ENCODE peak calls at places on chromosomes 4 and X, in five cellular contexts. R is K562, B is A549, L is HepG2, N is GM12878. U is an unnamed sample.
A peak's percentile ranks its signal among the peaks of the same experiment; 100 is the strongest.

GRCh38 chr4:10030946-10031662 is 9.8 kb upstream of the SLC2A9 start:
- DNase-seq in N (no peak), B (no peak), L (no peak), R (no peak), U (no peak)

GRCh38 chrX:9466115-9466495 is 1.2 kb downstream of the TBL1X start:
- DNase-seq in N (no peak), L (no peak), B (peak; percentile 10), R (no peak), U (peak; percentile 26)

GRCh38 chr4:93842512-93843252 is 14.1 kb downstream of the ATOH1 start:
- DNase-seq in N (no peak), R (no peak), L (peak; percentile 20), B (no peak), U (no peak)

GRCh38 chr4:97987019-97987648 is 156.1 kb downstream of the STPG2 start:
- DNase-seq in B (peak; percentile 1), N (no peak), R (no peak), L (peak; percentile 4), U (no peak)

GRCh38 chr4:54781771-54782170 is 124.0 kb downstream of the KIT start:
- DNase-seq in L (no peak), N (no peak), B (no peak), R (no peak), U (no peak)

GRCh38 chr4:17220816-17221215 is 291.1 kb downstream of the QDPR start:
- DNase-seq in R (no peak), N (no peak), L (no peak), B (no peak), U (no peak)

GRCh38 chrX:153662266-153662665 is 11.3 kb downstream of the PNCK start:
- DNase-seq in R (peak; percentile 23), L (peak; percentile 48), N (no peak), B (no peak), U (peak; percentile 75)

GRCh38 chr4:158721680-158722079 is 1.5 kb downstream of the PPID start:
- DNase-seq in B (no peak), N (no peak), R (no peak), L (no peak), U (no peak)

GRCh38 chrX:17656556-17656955 is 80.7 kb upstream of the SCML1 start:
- DNase-seq in L (no peak), N (no peak), R (no peak), B (no peak), U (no peak)

GRCh38 chr4:10461850-10462400 is 4.7 kb upstream of the ZNF518B start:
- DNase-seq in N (no peak), B (no peak), L (no peak), R (no peak), U (peak; percentile 21)

GRCh38 chr4:40065010-40065409 is 8.4 kb downstream of the N4BP2 start:
- DNase-seq in L (no peak), R (no peak), N (no peak), B (no peak), U (no peak)

GRCh38 chrX:30141966-30142365 is 73.4 kb upstream of the MAGEB2 start:
- DNase-seq in N (no peak), B (peak; percentile 3), R (peak; percentile 31), L (peak; percentile 27), U (peak; percentile 12)

GRCh38 chr4:45442466-45442865 is 681.4 kb downstream of the GABRG1 start:
- DNase-seq in N (no peak), R (no peak), B (no peak), L (no peak), U (no peak)

GRCh38 chr4:36325499-36325898 is 44.1 kb downstream of the DTHD1 start:
- DNase-seq in N (peak; percentile 59), R (no peak), L (no peak), B (no peak), U (no peak)

GRCh38 chr4:4866833-4867744 is 7.6 kb downstream of the MSX1 start:
- DNase-seq in B (no peak), N (no peak), L (no peak), R (peak; percentile 35), U (peak; percentile 83)

GRCh38 chrX:16836371-16836770 is 33.8 kb downstream of the RBBP7 start:
- DNase-seq in B (peak; percentile 57), N (no peak), R (no peak), L (peak; percentile 17), U (peak; percentile 46)

GRCh38 chr4:90837241-90837640 is 710.0 kb downstream of the CCSER1 start:
- DNase-seq in B (no peak), L (no peak), R (no peak), N (no peak), U (no peak)

GRCh38 chr4:141524116-141524515 is 112.3 kb upstream of the IL15 start:
- DNase-seq in N (no peak), L (no peak), R (no peak), B (no peak), U (no peak)

GRCh38 chrX:45806410-45807121 is 605.9 kb upstream of the DIPK2B start:
- DNase-seq in L (no peak), R (no peak), B (no peak), N (peak; percentile 5), U (no peak)

GRCh38 chrX:13373027-13373806 is 53.4 kb upstream of the ATXN3L start:
- DNase-seq in N (no peak), L (no peak), R (no peak), B (no peak), U (no peak)

GRCh38 chr4:78477276-78477675 is 74.3 kb upstream of the ANXA3 start:
- DNase-seq in N (no peak), B (no peak), L (no peak), R (no peak), U (no peak)

GRCh38 chr4:83850435-83850834 is 314.5 kb downstream of the GPAT3 start:
- DNase-seq in L (no peak), R (no peak), N (no peak), B (peak; percentile 12), U (no peak)

GRCh38 chrX:47030339-47030738 is 47.9 kb upstream of the RGN start:
- DNase-seq in R (peak; percentile 35), B (peak; percentile 46), L (peak; percentile 53), N (peak; percentile 2), U (no peak)

GRCh38 chr4:184265566-184266351 is 48.1 kb upstream of the ENPP6 start:
- DNase-seq in B (peak; percentile 61), L (no peak), R (peak; percentile 37), N (no peak), U (no peak)

GRCh38 chrX:66914082-66914481 is 275.2 kb upstream of the EDA2R start:
- DNase-seq in B (no peak), N (no peak), L (peak; percentile 0), R (no peak), U (no peak)

GRCh38 chr4:107850438-107850837 is 25.7 kb downstream of the SGMS2 start:
- DNase-seq in L (no peak), N (no peak), R (no peak), B (no peak), U (no peak)

GRCh38 chrX:8034058-8034457 is 106.8 kb upstream of the PNPLA4 start:
- DNase-seq in L (no peak), N (no peak), B (no peak), R (no peak), U (no peak)

DNA sequence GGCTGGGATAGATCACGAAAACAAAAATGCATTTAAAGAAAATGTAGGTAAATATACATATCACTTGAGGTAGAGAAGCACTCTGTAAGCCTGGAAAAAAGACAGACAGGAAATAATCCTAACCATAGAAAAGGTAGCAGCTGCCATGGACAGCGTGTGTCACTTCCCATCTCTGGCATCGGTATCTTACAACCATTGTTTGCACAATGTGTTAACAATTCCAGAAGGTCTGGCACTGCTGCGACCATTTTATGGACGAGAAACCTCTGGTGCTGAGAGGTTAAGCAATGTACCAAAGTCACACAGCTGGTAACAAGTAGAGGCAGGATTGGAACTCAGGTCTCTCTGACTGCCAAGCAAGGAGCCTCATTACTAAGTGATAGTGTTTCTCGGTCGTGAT is 1.7 kb upstream of the MTNR1A start:
- DNase-seq in B (no peak), R (no peak), N (no peak), L (no peak), U (no peak)
- TF ChIP-seq ESRRA in B (no peak), R (no peak), N (no peak), L (no peak), U (no peak)

GRCh38 chr4:87975466-87975865 is at the start of gene SPP1:
- DNase-seq in N (no peak), L (peak; percentile 66), B (peak; percentile 25), R (no peak), U (peak; percentile 63)

GRCh38 chr4:87978656-87979055 is 3.1 kb downstream of the SPP1 start:
- DNase-seq in L (no peak), R (no peak), B (no peak), N (no peak), U (no peak)

GRCh38 chr4:87979810-87980209 is 4.3 kb downstream of the SPP1 start:
- DNase-seq in N (no peak), B (no peak), R (no peak), L (no peak), U (no peak)

GRCh38 chr4:87974856-87975462 is 555 bp upstream of the SPP1 start:
- DNase-seq in N (no peak), L (peak; percentile 58), B (peak; percentile 7), R (no peak), U (no peak)

GRCh38 chr4:87977521-87978278 is 2.2 kb downstream of the SPP1 start:
- DNase-seq in N (no peak), L (no peak), B (no peak), R (no peak), U (no peak)
- TF ChIP-seq ESRRA in N (no peak), L (no peak), B (no peak), R (no peak), U (no peak)

GRCh38 chr4:37573566-37573965 is 112.6 kb downstream of the RELL1 start:
- DNase-seq in R (no peak), L (no peak), B (no peak), N (no peak), U (no peak)

GRCh38 chr4:37562592-37562991 is 123.6 kb downstream of the RELL1 start:
- DNase-seq in B (no peak), L (no peak), R (no peak), N (no peak), U (no peak)

GRCh38 chr4:37567781-37568180 is 118.4 kb downstream of the RELL1 start:
- DNase-seq in B (no peak), N (no peak), R (no peak), L (no peak), U (no peak)

DNA sequence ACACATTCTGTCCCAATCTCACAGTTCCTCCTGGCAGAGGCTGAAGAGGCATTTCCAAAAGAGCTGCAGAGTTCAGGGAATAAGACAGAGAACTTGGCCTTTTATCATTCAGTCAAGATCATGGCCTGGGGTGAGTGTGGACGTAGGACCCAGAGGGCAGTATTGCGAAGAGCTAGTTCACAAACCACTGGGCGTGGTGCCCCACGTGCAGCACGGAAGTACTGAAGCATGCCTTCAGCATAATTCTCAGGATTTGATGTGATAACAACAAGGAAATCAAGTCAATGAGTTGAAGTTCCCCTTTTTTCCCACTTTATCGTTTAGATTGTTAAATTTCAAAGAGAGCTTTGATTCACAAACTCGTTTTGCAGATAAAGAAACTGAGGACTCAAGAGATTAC is 117.7 kb downstream of the RELL1 start:
- DNase-seq in N (no peak), B (no peak), R (no peak), L (no peak), U (no peak)
- TF ChIP-seq ESRRA in N (no peak), B (no peak), R (no peak), L (no peak), U (no peak)

DNA sequence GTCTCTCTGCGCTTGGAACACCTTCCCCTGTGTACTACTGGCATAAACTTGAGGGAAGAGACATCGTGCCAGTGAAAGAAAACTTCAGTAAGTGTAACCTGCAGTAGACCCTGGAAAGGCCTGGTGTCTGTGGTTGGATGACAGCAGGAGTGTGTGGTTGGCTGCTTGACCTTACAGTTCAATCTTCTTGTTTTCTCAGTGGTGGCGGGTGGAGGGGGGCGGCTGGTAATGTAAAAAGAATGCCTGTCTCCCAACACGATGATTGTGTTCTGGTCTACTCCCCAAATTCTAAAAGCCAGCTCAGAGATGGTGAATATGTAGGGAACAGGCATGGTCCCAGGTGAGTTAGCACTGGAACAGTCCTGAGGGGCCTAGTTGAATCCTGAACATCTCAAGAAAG is 18.6 kb downstream of the PSMD10 start:
- DNase-seq in L (no peak), R (no peak), B (no peak), N (no peak), U (no peak)
- TF ChIP-seq ESRRA in L (no peak), R (no peak), B (no peak), N (no peak), U (no peak)

U was measured in WTC11.